ENCODE peak calls at places on chromosomes 3 and 15, in ten cellular contexts. R, T, E, U, A, B, M, X, L and V are unnamed samples.

GRCh38 chr15:51499379-51499976 is 123.1 kb downstream of the DMXL2 start:
- DNase-seq in R (peak; percentile 3), T (peak; percentile 45), E (no peak), U (no peak), A (peak; percentile 50), B (peak; percentile 45), M (peak; percentile 9), X (peak; percentile 59), L (no peak), V (peak; percentile 47)

GRCh38 chr15:54884312-54884711 is 312.4 kb downstream of the RSL24D1 start:
- DNase-seq in R (no peak), T (peak; percentile 17), E (no peak), U (no peak), A (no peak), B (no peak), M (no peak), X (no peak), L (no peak), V (no peak)

GRCh38 chr15:83206971-83207621 is 527 bp downstream of the HDGFL3 start:
- DNase-seq in R (peak; percentile 23), T (no peak), E (peak; percentile 68), U (peak; percentile 52), A (no peak), B (peak; percentile 50), M (peak; percentile 44), X (peak; percentile 40), L (peak; percentile 43), V (peak; percentile 79)

GRCh38 chr3:45921158-45922038 is 21.9 kb upstream of the CXCR6 start:
- DNase-seq in R (no peak), T (no peak), E (no peak), U (no peak), A (no peak), B (no peak), M (no peak), X (no peak), L (no peak), V (no peak)

GRCh38 chr15:39462691-39463090 is 118.2 kb upstream of the THBS1 start:
- DNase-seq in R (no peak), T (no peak), E (no peak), U (no peak), A (no peak), B (no peak), M (no peak), X (peak; percentile 77), L (no peak), V (no peak)

GRCh38 chr15:50066202-50066601 is 52.8 kb downstream of the ATP8B4 start:
- DNase-seq in R (no peak), T (peak; percentile 82), E (no peak), U (no peak), A (no peak), B (no peak), M (no peak), X (no peak), L (no peak), V (peak; percentile 15)

GRCh38 chr3:197542741-197543454 is 12.9 kb downstream of the BDH1 start:
- DNase-seq in R (no peak), T (peak; percentile 14), E (no peak), U (no peak), A (no peak), B (no peak), M (no peak), X (no peak), L (no peak), V (no peak)

GRCh38 chr3:10463191-10464067 is 42.0 kb downstream of the ATP2B2 start:
- DNase-seq in R (no peak), T (no peak), E (no peak), U (no peak), A (no peak), B (no peak), M (no peak), X (no peak), L (no peak), V (no peak)

GRCh38 chr15:68319997-68320396 is 42.5 kb downstream of the FEM1B start:
- DNase-seq in R (no peak), T (no peak), E (no peak), U (no peak), A (no peak), B (no peak), M (no peak), X (no peak), L (no peak), V (no peak)

GRCh38 chr3:127714151-127714571 is 41.4 kb downstream of the ABTB1 start:
- DNase-seq in R (no peak), T (no peak), E (no peak), U (no peak), A (no peak), B (no peak), M (no peak), X (peak; percentile 77), L (no peak), V (no peak)

GRCh38 chr3:124685481-124685880 is 44.8 kb upstream of the UMPS start:
- DNase-seq in R (no peak), T (no peak), E (no peak), U (no peak), A (no peak), B (no peak), M (no peak), X (no peak), L (no peak), V (no peak)

GRCh38 chr3:64612082-64612860 is 75.5 kb downstream of the ADAMTS9 start:
- DNase-seq in R (no peak), T (peak; percentile 11), E (no peak), U (peak; percentile 42), A (no peak), B (no peak), M (no peak), X (no peak), L (no peak), V (no peak)

GRCh38 chr3:194162070-194162678 is 26.2 kb downstream of the HES1 start:
- DNase-seq in R (no peak), T (no peak), E (no peak), U (no peak), A (no peak), B (no peak), M (no peak), X (no peak), L (no peak), V (no peak)

GRCh38 chr3:72746412-72747411 is 101.5 kb downstream of the SHQ1 start:
- DNase-seq in R (no peak), T (no peak), E (no peak), U (no peak), A (no peak), B (no peak), M (no peak), X (no peak), L (no peak), V (no peak)

GRCh38 chr3:14397940-14398800 is 4.2 kb upstream of the SLC6A6 start:
- DNase-seq in R (no peak), T (peak; percentile 49), E (no peak), U (no peak), A (no peak), B (no peak), M (no peak), X (no peak), L (no peak), V (no peak)

GRCh38 chr3:25664810-25665645 is at the start of gene TOP2B:
- DNase-seq in R (peak; percentile 84), T (peak; percentile 98), E (peak; percentile 96), U (peak; percentile 98), A (peak; percentile 86), B (peak; percentile 98), M (peak; percentile 81), X (peak; percentile 98), L (peak; percentile 87), V (peak; percentile 98)
- TF ChIP-seq POLR2A in R (peak; percentile 78), T (peak; percentile 68), E (peak; percentile 85), U (peak; percentile 86), A (peak; percentile 36), B (peak; percentile 94), M (peak; percentile 53), X (peak; percentile 24), L (peak; percentile 25), V (peak; percentile 90)

GRCh38 chr3:184005981-184006507 is 11.6 kb downstream of the ABCC5 start:
- DNase-seq in R (peak; percentile 63), T (peak; percentile 11), E (peak; percentile 34), U (peak; percentile 22), A (peak; percentile 78), B (peak; percentile 76), M (peak; percentile 47), X (peak; percentile 69), L (peak; percentile 21), V (peak; percentile 84)
- TF ChIP-seq POLR2A in R (no peak), T (no peak), E (no peak), U (no peak), A (no peak), B (no peak), M (no peak), X (no peak), L (no peak), V (no peak)

GRCh38 chr3:129280183-129280582 is 1.5 kb downstream of the HMCES start:
- DNase-seq in R (no peak), T (no peak), E (no peak), U (no peak), A (no peak), B (no peak), M (no peak), X (no peak), L (no peak), V (no peak)

GRCh38 chr3:129278970-129279906 is 568 bp downstream of the HMCES start:
- DNase-seq in R (peak; percentile 45), T (peak; percentile 64), E (peak; percentile 62), U (peak; percentile 36), A (peak; percentile 10), B (peak; percentile 67), M (no peak), X (peak; percentile 75), L (no peak), V (peak; percentile 71)

GRCh38 chr3:129277829-129278271 is 820 bp upstream of the HMCES start:
- DNase-seq in R (no peak), T (peak; percentile 48), E (peak; percentile 35), U (peak; percentile 22), A (no peak), B (peak; percentile 32), M (no peak), X (peak; percentile 12), L (no peak), V (peak; percentile 53)

GRCh38 chr3:129276385-129276784 is 2.3 kb upstream of the HMCES start:
- DNase-seq in R (no peak), T (no peak), E (no peak), U (no peak), A (no peak), B (no peak), M (peak; percentile 64), X (no peak), L (peak; percentile 53), V (no peak)

GRCh38 chr3:129278439-129278969 is at the start of gene HMCES:
- DNase-seq in R (peak; percentile 94), T (peak; percentile 92), E (peak; percentile 95), U (peak; percentile 94), A (peak; percentile 60), B (peak; percentile 91), M (peak; percentile 68), X (peak; percentile 90), L (peak; percentile 75), V (peak; percentile 96)
- TF ChIP-seq POLR2A in R (peak; percentile 78), T (no peak), E (peak; percentile 66), U (peak; percentile 27), A (no peak), B (peak; percentile 71), M (no peak), X (no peak), L (no peak), V (peak; percentile 82)

DNA sequence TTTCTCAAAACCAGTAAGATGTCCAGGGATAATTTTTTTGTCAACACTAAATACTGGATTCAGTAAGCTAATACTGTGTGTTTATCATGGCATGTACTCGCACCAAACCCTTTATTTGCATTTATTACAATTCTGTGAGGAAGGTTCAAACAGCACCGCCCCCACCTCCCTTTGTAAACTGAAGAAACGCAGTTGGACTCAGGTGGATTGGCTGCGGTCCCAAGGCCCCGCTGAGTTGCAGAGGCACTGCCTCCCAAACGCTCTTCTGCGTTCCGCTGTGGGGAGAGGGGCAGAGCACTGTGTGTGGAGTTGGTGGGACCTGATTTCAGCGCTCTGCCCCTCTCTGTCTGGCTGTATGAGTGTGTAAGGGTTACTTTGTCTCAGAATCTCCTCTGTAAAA is 1.2 kb downstream of the RCCD1 start:
- DNase-seq in R (no peak), T (no peak), E (no peak), U (no peak), A (no peak), B (peak; percentile 62), M (no peak), X (no peak), L (no peak), V (peak; percentile 59)
- TF ChIP-seq POLR2A in R (no peak), T (no peak), E (no peak), U (no peak), A (no peak), B (no peak), M (no peak), X (no peak), L (no peak), V (no peak)